ENCODE peak calls at places on chromosomes 5 and 9, in five cellular contexts. One of them, this sample, is unnamed.

GRCh38 chr9:113523421-113524141 is 60.1 kb downstream of the RGS3 start:
- DNase-seq in GM12865: peak
- DNase-seq in iPS-NIHi11: no peak
- DNase-seq in BJ: no peak
- DNase-seq in T-cell: peak
- DNase-seq in this sample: peak

GRCh38 chr9:7536310-7536939 is 263.2 kb downstream of the DMAC1 start:
- DNase-seq in GM12865: peak
- DNase-seq in iPS-NIHi11: peak
- DNase-seq in BJ: no peak
- DNase-seq in T-cell: no peak
- DNase-seq in this sample: peak

GRCh38 chr5:132505641-132506040 is 15.1 kb upstream of the IRF1 start:
- DNase-seq in GM12865: no peak
- DNase-seq in iPS-NIHi11: no peak
- DNase-seq in BJ: no peak
- DNase-seq in T-cell: no peak
- DNase-seq in this sample: no peak

GRCh38 chr9:69325409-69326212 is 596 bp downstream of the ENTREP1 start:
- DNase-seq in GM12865: no peak
- DNase-seq in iPS-NIHi11: peak
- DNase-seq in BJ: no peak
- DNase-seq in T-cell: no peak
- DNase-seq in this sample: no peak

GRCh38 chr9:136738960-136739359 is 3.8 kb downstream of the LCN10 start:
- DNase-seq in GM12865: no peak
- DNase-seq in iPS-NIHi11: no peak
- DNase-seq in BJ: no peak
- DNase-seq in T-cell: no peak
- DNase-seq in this sample: no peak

GRCh38 chr5:126695081-126695480 is 81.9 kb upstream of the LMNB1 start:
- DNase-seq in GM12865: no peak
- DNase-seq in iPS-NIHi11: no peak
- DNase-seq in BJ: no peak
- DNase-seq in T-cell: no peak
- DNase-seq in this sample: no peak

GRCh38 chr5:152305525-152305924 is 99.6 kb downstream of the NMUR2 start:
- DNase-seq in GM12865: no peak
- DNase-seq in iPS-NIHi11: no peak
- DNase-seq in BJ: no peak
- DNase-seq in T-cell: no peak
- DNase-seq in this sample: no peak

GRCh38 chr9:116635908-116636307 is 51.2 kb upstream of the TRIM32 start:
- DNase-seq in GM12865: no peak
- DNase-seq in iPS-NIHi11: no peak
- DNase-seq in BJ: no peak
- DNase-seq in T-cell: no peak
- DNase-seq in this sample: no peak

GRCh38 chr9:69376651-69377050 is 51.6 kb downstream of the ENTREP1 start:
- DNase-seq in GM12865: no peak
- DNase-seq in iPS-NIHi11: no peak
- DNase-seq in BJ: peak
- DNase-seq in T-cell: no peak
- DNase-seq in this sample: no peak

GRCh38 chr5:159680095-159680494 is 236.2 kb upstream of the ADRA1B start:
- DNase-seq in GM12865: peak
- DNase-seq in iPS-NIHi11: no peak
- DNase-seq in BJ: no peak
- DNase-seq in T-cell: no peak
- DNase-seq in this sample: no peak

GRCh38 chr9:112012026-112012902 is 115.7 kb downstream of the UGCG start:
- DNase-seq in GM12865: peak
- DNase-seq in iPS-NIHi11: peak
- DNase-seq in BJ: peak
- DNase-seq in T-cell: no peak
- DNase-seq in this sample: peak

GRCh38 chr9:132986114-132986513 is 7.6 kb downstream of the GFI1B start:
- DNase-seq in GM12865: no peak
- DNase-seq in iPS-NIHi11: no peak
- DNase-seq in BJ: no peak
- DNase-seq in T-cell: no peak
- DNase-seq in this sample: no peak

GRCh38 chr5:13580058-13580457 is 364.4 kb downstream of the DNAH5 start:
- DNase-seq in GM12865: no peak
- DNase-seq in iPS-NIHi11: no peak
- DNase-seq in BJ: no peak
- DNase-seq in T-cell: no peak
- DNase-seq in this sample: no peak

GRCh38 chr5:179115845-179116524 is 55.8 kb downstream of the ZNF354C start:
- DNase-seq in GM12865: no peak
- DNase-seq in iPS-NIHi11: peak
- DNase-seq in BJ: no peak
- DNase-seq in T-cell: no peak
- DNase-seq in this sample: peak

GRCh38 chr9:105405514-105406131 is 42.2 kb upstream of the FSD1L start:
- DNase-seq in GM12865: peak
- DNase-seq in iPS-NIHi11: no peak
- DNase-seq in BJ: no peak
- DNase-seq in T-cell: peak
- DNase-seq in this sample: peak

GRCh38 chr5:155726267-155726666 is 600.7 kb upstream of the SGCD start:
- DNase-seq in GM12865: no peak
- DNase-seq in iPS-NIHi11: peak
- DNase-seq in BJ: no peak
- DNase-seq in T-cell: no peak
- DNase-seq in this sample: no peak

GRCh38 chr9:2241461-2241874 is 226.3 kb downstream of the SMARCA2 start:
- DNase-seq in GM12865: peak
- DNase-seq in iPS-NIHi11: peak
- DNase-seq in BJ: no peak
- DNase-seq in T-cell: no peak
- DNase-seq in this sample: peak

GRCh38 chr5:6495433-6496206 is 47.0 kb downstream of the UBE2QL1 start:
- DNase-seq in GM12865: no peak
- DNase-seq in iPS-NIHi11: no peak
- DNase-seq in BJ: no peak
- DNase-seq in T-cell: no peak
- DNase-seq in this sample: no peak

GRCh38 chr9:86645303-86645702 is 291.1 kb upstream of the TUT7 start:
- DNase-seq in GM12865: no peak
- DNase-seq in iPS-NIHi11: no peak
- DNase-seq in BJ: no peak
- DNase-seq in T-cell: no peak
- DNase-seq in this sample: no peak

This sample was measured in GM20000.